ENCODE peak calls at places on chromosomes 7 and 10, in eight cellular contexts. O is colonic mucosa, J is HCT116, D is PC-9, E is mammary epithelial cell, X is psoas muscle, Q is left lung, I is right lobe of liver. N is an unnamed sample.
A peak's percentile ranks its signal among the peaks of the same experiment; 100 is the strongest.

GRCh38 chr10:70559861-70560260 is 42.7 kb downstream of the PRF1 start:
- DNase-seq in X (no peak), E (no peak), J (no peak), D (no peak), I (no peak), Q (no peak), O (no peak), N (no peak)

GRCh38 chr7:70097639-70098038 is 499.4 kb downstream of the AUTS2 start:
- DNase-seq in I (no peak), Q (no peak), O (no peak), J (no peak), E (no peak), D (no peak), X (no peak), N (no peak)

GRCh38 chr7:3463696-3464095 is 162.6 kb downstream of the SDK1 start:
- DNase-seq in D (no peak), E (no peak), O (no peak), J (no peak), X (no peak), Q (no peak), I (no peak), N (no peak)

GRCh38 chr10:128881086-128881485 is 586.0 kb upstream of the MGMT start:
- DNase-seq in J (no peak), Q (no peak), X (no peak), E (no peak), I (no peak), D (no peak), O (peak; percentile 7), N (no peak)

GRCh38 chr10:47257396-47258120 is 42.4 kb upstream of the GDF10 start:
- DNase-seq in J (no peak), O (no peak), X (no peak), E (peak; percentile 54), I (no peak), D (no peak), Q (no peak), N (no peak)

GRCh38 chr7:148684289-148684688 is 14.4 kb upstream of the CUL1 start:
- DNase-seq in J (no peak), O (no peak), Q (no peak), E (no peak), X (no peak), I (no peak), D (no peak), N (no peak)

GRCh38 chr10:112815238-112816032 is 134.6 kb upstream of the TCF7L2 start:
- DNase-seq in X (no peak), I (peak; percentile 65), D (peak; percentile 95), O (no peak), E (peak; percentile 67), Q (no peak), J (no peak), N (no peak)

GRCh38 chr7:56810466-56810865 is 321.8 kb downstream of the ZNF479 start:
- DNase-seq in O (no peak), E (no peak), X (no peak), D (no peak), J (no peak), Q (no peak), I (no peak), N (no peak)

GRCh38 chr10:46231087-46231486 is 55.7 kb upstream of the ANTXRL start:
- DNase-seq in O (no peak), D (peak; percentile 4), X (no peak), E (no peak), J (no peak), Q (no peak), I (no peak), N (no peak)

GRCh38 chr7:2527505-2528464 is 8.2 kb downstream of the LFNG start:
- DNase-seq in I (peak; percentile 29), J (no peak), X (peak; percentile 36), Q (peak; percentile 80), O (peak; percentile 81), E (peak; percentile 52), D (peak; percentile 82), N (peak; percentile 59)

GRCh38 chr7:98227939-98228338 is 16.7 kb downstream of the BHLHA15 start:
- DNase-seq in E (no peak), Q (no peak), I (no peak), O (no peak), X (no peak), J (no peak), D (no peak), N (no peak)

GRCh38 chr7:29292886-29293658 is 98.5 kb downstream of the CHN2 start:
- DNase-seq in O (no peak), E (no peak), D (no peak), J (no peak), I (no peak), X (no peak), Q (no peak), N (no peak)

GRCh38 chr10:123995461-123996131 is 97.8 kb downstream of the CHST15 start:
- DNase-seq in X (peak; percentile 54), J (peak; percentile 67), Q (peak; percentile 76), O (peak; percentile 49), D (peak; percentile 72), I (peak; percentile 65), E (peak; percentile 91), N (peak; percentile 53)

GRCh38 chr10:122168598-122168997 is 102.5 kb upstream of the BTBD16 start:
- DNase-seq in I (no peak), X (no peak), J (no peak), Q (no peak), E (no peak), O (no peak), D (no peak), N (no peak)

GRCh38 chr10:35377050-35377723 is 40.9 kb downstream of the CCNY start:
- DNase-seq in X (no peak), O (no peak), E (no peak), I (no peak), Q (no peak), J (no peak), D (no peak), N (no peak)

GRCh38 chr7:50293509-50294179 is 10.9 kb upstream of the IKZF1 start:
- DNase-seq in E (no peak), I (no peak), X (no peak), J (no peak), O (no peak), D (no peak), Q (no peak), N (no peak)

GRCh38 chr10:63651864-63652263 is 130.7 kb downstream of the REEP3 start:
- DNase-seq in E (no peak), X (no peak), Q (no peak), D (no peak), J (no peak), O (no peak), I (no peak), N (no peak)

GRCh38 chr7:151416921-151417320 is 7.1 kb upstream of the WDR86 start:
- DNase-seq in D (no peak), Q (no peak), J (no peak), E (no peak), O (no peak), X (no peak), I (peak; percentile 17), N (no peak)

DNA sequence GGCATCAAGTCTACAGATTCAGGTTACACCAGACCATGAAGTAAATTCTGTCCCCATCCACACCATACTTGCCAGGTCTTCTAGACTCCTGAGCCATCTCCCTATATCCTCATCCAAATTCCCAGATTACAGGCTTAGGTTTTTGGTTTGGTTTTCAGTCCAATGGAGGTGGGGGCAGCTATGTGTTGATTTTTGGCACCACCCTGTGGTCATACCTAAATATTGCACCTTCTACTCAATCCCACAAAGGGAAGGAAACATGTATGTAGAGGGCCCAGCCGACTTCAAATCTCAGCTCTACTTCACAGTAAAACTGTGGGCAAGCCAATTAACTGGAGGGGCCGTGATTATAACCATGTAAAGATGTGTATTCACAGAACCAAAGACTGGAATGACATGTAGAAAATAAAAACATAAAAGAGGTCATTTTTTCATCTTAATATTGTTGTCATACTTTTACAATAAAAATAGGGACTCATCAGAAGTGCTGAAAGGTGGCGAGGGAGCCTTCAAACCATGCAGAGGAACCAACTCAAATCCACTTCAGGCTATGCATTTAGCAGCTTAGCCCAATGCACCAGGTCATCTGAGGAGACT is 19.8 kb downstream of the ERCC6 start:
- DNase-seq in O (no peak), J (peak; percentile 32), E (peak; percentile 26), D (no peak), I (no peak), Q (no peak), X (no peak), N (no peak)
- TF ChIP-seq CTCF in O (peak; percentile 54), J (peak; percentile 73), E (peak; percentile 68), D (peak; percentile 94), I (peak; percentile 59), Q (peak; percentile 68), X (peak; percentile 73), N (peak; percentile 28)

DNA sequence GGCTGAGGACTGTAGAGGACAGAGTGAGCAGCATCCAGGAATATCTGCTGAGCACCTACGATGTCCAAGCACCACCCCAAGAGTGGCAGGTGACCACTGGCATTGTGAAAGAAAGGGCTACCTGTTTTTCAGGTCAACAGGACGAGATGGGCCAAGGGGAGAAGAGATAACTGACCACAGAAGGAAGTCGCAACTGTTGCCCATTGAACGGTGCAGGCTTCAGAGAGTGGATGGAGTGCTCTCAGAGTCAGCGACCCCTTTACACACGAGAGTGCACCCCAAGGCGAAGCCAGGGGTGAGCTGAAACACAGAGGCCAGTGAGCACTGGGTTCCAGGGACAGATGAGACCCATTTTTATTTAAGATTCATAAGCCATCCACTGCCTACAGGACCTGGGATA is 42.3 kb downstream of the HIPK2 start:
- DNase-seq in E (no peak), O (no peak), D (no peak), X (no peak), Q (no peak), J (no peak), I (no peak), N (no peak)
- H3K4me1 ChIP-seq in E (peaks cover 49% of the 10 kb centered on the region), O (peaks cover 30% of the 10 kb centered on the region), D (peaks cover 15% of the 10 kb centered on the region), X (peaks cover 99% of the 10 kb centered on the region), Q (peaks cover 20% of the 10 kb centered on the region), J (peaks cover 15% of the 10 kb centered on the region), I (peaks cover 85% of the 10 kb centered on the region), N (peaks cover 36% of the 10 kb centered on the region)

GRCh38 chr7:130191791-130192190 is 13.4 kb downstream of the TMEM209 start:
- DNase-seq in Q (no peak), J (no peak), E (no peak), D (no peak), X (no peak), O (no peak), I (no peak), N (no peak)

GRCh38 chr7:130195396-130195795 is 9.8 kb downstream of the TMEM209 start:
- DNase-seq in J (no peak), E (no peak), D (no peak), O (no peak), Q (no peak), I (no peak), X (no peak), N (no peak)

GRCh38 chr7:130201796-130202195 is 3.4 kb downstream of the TMEM209 start:
- DNase-seq in J (no peak), X (no peak), O (peak; percentile 88), E (no peak), D (no peak), Q (no peak), I (no peak), N (peak; percentile 77)

GRCh38 chr7:130197094-130197493 is 8.1 kb downstream of the TMEM209 start:
- DNase-seq in E (no peak), X (no peak), D (no peak), J (no peak), I (no peak), O (no peak), Q (no peak), N (no peak)

GRCh38 chr7:130196476-130196875 is 8.7 kb downstream of the TMEM209 start:
- DNase-seq in I (no peak), Q (no peak), X (no peak), E (no peak), J (no peak), O (no peak), D (no peak), N (no peak)
- H3K36me3 ChIP-seq in I (peaks cover 8% of the 10 kb centered on the region), Q (no peaks in the 10 kb centered on the region), X (peaks cover 66% of the 10 kb centered on the region), E (peaks cover 28% of the 10 kb centered on the region), J (peaks cover 51% of the 10 kb centered on the region), O (peaks cover 4% of the 10 kb centered on the region), D (peaks cover 38% of the 10 kb centered on the region), N (peaks cover 5% of the 10 kb centered on the region)

GRCh38 chr10:79178614-79179403 is 110.0 kb downstream of the ZMIZ1 start:
- DNase-seq in E (no peak), I (no peak), J (no peak), Q (no peak), X (no peak), O (no peak), D (no peak), N (no peak)
- TF ChIP-seq CTCF in E (no peak), I (no peak), J (no peak), Q (no peak), X (no peak), O (no peak), D (no peak), N (no peak)